ENCODE peak calls at places on chromosome 17, in six cellular contexts. D is AG10803, Z is thoracic aorta, P is coronary artery, U is endothelial cell, K is lung. C is an unnamed sample.

GRCh38 chr17:34091975-34092374 is 163.1 kb upstream of the CCL2 start:
- DNase-seq in U (no peak), D (no peak), Z (no peak), K (no peak), P (no peak), C (no peak)

GRCh38 chr17:61488878-61489718 is 36.9 kb downstream of the TBX4 start:
- DNase-seq in K (no peak), D (no peak), Z (no peak), P (no peak), U (no peak), C (peak; percentile 61)

GRCh38 chr17:29243792-29244191 is 2.9 kb upstream of the CRYBA1 start:
- DNase-seq in Z (no peak), D (peak; percentile 44), P (no peak), U (no peak), K (no peak), C (no peak)

GRCh38 chr17:31627960-31628359 is 231.1 kb downstream of the COPRS start:
- DNase-seq in U (no peak), D (peak; percentile 71), P (no peak), K (no peak), Z (no peak), C (no peak)

GRCh38 chr17:19487009-19487600 is 46.5 kb upstream of the SLC47A1 start:
- DNase-seq in D (no peak), U (no peak), K (no peak), P (no peak), Z (no peak), C (no peak)

GRCh38 chr17:9022553-9023388 is 1.5 kb downstream of the NTN1 start:
- DNase-seq in D (no peak), K (no peak), U (peak; percentile 40), P (no peak), Z (no peak), C (no peak)

GRCh38 chr17:49365667-49366066 is 3.6 kb upstream of the ZNF652 start:
- DNase-seq in K (no peak), Z (no peak), U (peak; percentile 14), D (peak; percentile 33), P (no peak), C (no peak)

GRCh38 chr17:48569676-48570324 is 8.3 kb downstream of the HOXB4 start:
- DNase-seq in Z (no peak), K (no peak), U (no peak), P (no peak), D (no peak), C (no peak)

GRCh38 chr17:34131386-34131785 is 123.7 kb upstream of the CCL2 start:
- DNase-seq in P (peak; percentile 59), U (no peak), Z (no peak), D (no peak), K (no peak), C (no peak)

GRCh38 chr17:19016297-19016696 is 11.7 kb upstream of the FAM83G start:
- DNase-seq in D (no peak), Z (no peak), K (no peak), P (no peak), U (no peak), C (no peak)

GRCh38 chr17:14301761-14302401 is 1.0 kb downstream of the HS3ST3B1 start:
- DNase-seq in D (peak; percentile 54), K (peak; percentile 44), P (no peak), U (peak; percentile 36), Z (no peak), C (peak; percentile 48)

GRCh38 chr17:43591750-43592562 is 45.8 kb upstream of the ETV4 start:
- DNase-seq in Z (peak; percentile 28), P (peak; percentile 86), U (no peak), D (peak; percentile 77), K (peak; percentile 41), C (peak; percentile 31)

GRCh38 chr17:80260791-80261158 is at the start of gene RNF213:
- DNase-seq in Z (no peak), K (peak; percentile 41), D (peak; percentile 25), P (no peak), U (peak; percentile 66), C (peak; percentile 68)

GRCh38 chr17:79797492-79798295 is 817 bp upstream of the CBX8 start:
- DNase-seq in K (no peak), D (no peak), U (no peak), Z (no peak), P (no peak), C (no peak)

GRCh38 chr17:3602499-3602898 is 6.7 kb downstream of the TRPV1 start:
- DNase-seq in K (no peak), U (no peak), D (peak; percentile 12), P (no peak), Z (no peak), C (no peak)

GRCh38 chr17:71472809-71473789 is 647.7 kb upstream of the SOX9 start:
- DNase-seq in K (no peak), Z (no peak), U (peak; percentile 31), P (no peak), D (peak; percentile 70), C (no peak)

GRCh38 chr17:21095735-21096134 is 31.0 kb upstream of the DHRS7B start:
- DNase-seq in D (no peak), Z (no peak), K (no peak), P (no peak), U (no peak), C (no peak)
- TF ChIP-seq CTCF in D (no peak), Z (no peak), K (no peak), P (no peak), U (no peak), C (no peak)

GRCh38 chr17:7889166-7889584 is 586 bp downstream of the CHD3 start:
- DNase-seq in P (peak; percentile 95), U (peak; percentile 49), Z (peak; percentile 94), K (peak; percentile 98), D (peak; percentile 94), C (peak; percentile 99)
- TF ChIP-seq CTCF in P (no peak), U (no peak), Z (peak; percentile 67), K (peak; percentile 15), D (peak; percentile 44), C (peak; percentile 72)

GRCh38 chr17:688100-688989 is 26.3 kb downstream of the VPS53 start:
- DNase-seq in D (peak; percentile 33), P (no peak), U (peak; percentile 41), K (no peak), Z (no peak), C (no peak)
- TF ChIP-seq CTCF in D (peak; percentile 39), P (no peak), U (peak; percentile 36), K (no peak), Z (no peak), C (no peak)

GRCh38 chr17:37358830-37359681 is 16.7 kb upstream of the C17orf78 start:
- DNase-seq in K (peak; percentile 94), U (peak; percentile 99), D (peak; percentile 87), P (peak; percentile 97), Z (peak; percentile 79), C (peak; percentile 95)
- TF ChIP-seq CTCF in K (no peak), U (peak; percentile 55), D (no peak), P (peak; percentile 35), Z (no peak), C (no peak)

GRCh38 chr17:58516644-58517377 is 2.4 kb upstream of the MTMR4 start:
- DNase-seq in Z (no peak), D (no peak), U (no peak), K (no peak), P (peak; percentile 68), C (no peak)

GRCh38 chr17:58514795-58515157 is 338 bp upstream of the MTMR4 start:
- DNase-seq in U (no peak), P (no peak), K (no peak), D (no peak), Z (no peak), C (no peak)

GRCh38 chr17:58515286-58515685 is 848 bp upstream of the MTMR4 start:
- DNase-seq in U (no peak), Z (no peak), K (no peak), D (no peak), P (no peak), C (no peak)

GRCh38 chr17:58517928-58518609 is 3.6 kb upstream of the MTMR4 start:
- DNase-seq in D (peak; percentile 100), Z (peak; percentile 100), P (peak; percentile 100), U (peak; percentile 98), K (peak; percentile 100), C (peak; percentile 99)

GRCh38 chr17:58517378-58517927 is 3.0 kb upstream of the MTMR4 start:
- DNase-seq in K (no peak), U (no peak), P (no peak), D (no peak), Z (no peak), C (no peak)
- TF ChIP-seq CTCF in K (no peak), U (no peak), P (no peak), D (no peak), Z (no peak), C (no peak)